ENCODE peak calls at places on chromosomes 6 and 20, in ten cellular contexts. One of them, this sample, is unnamed.

GRCh38 chr20:2476742-2477615 is 6.4 kb upstream of the SNRPB start:
- DNase-seq in NCI-H187 treated with DMSO at 0.1 percent for 48 hours: no peak
- DNase-seq in nucleus accumbens: no peak
- DNase-seq in LNCaP clone FGC: no peak
- DNase-seq in T-helper 9 cell: no peak
- DNase-seq in GM04504: no peak
- DNase-seq in OCI-LY7: no peak
- DNase-seq in AG20443: no peak
- DNase-seq in dorsolateral prefrontal cortex: no peak
- DNase-seq in NCI-H774: no peak
- DNase-seq in this sample: no peak

GRCh38 chr6:110357696-110358535 is at the start of gene METTL24:
- DNase-seq in NCI-H187 treated with DMSO at 0.1 percent for 48 hours: no peak
- DNase-seq in nucleus accumbens: no peak
- DNase-seq in LNCaP clone FGC: no peak
- DNase-seq in T-helper 9 cell: no peak
- DNase-seq in GM04504: no peak
- DNase-seq in OCI-LY7: no peak
- DNase-seq in AG20443: peak; percentile 54
- DNase-seq in dorsolateral prefrontal cortex: peak; percentile 19
- DNase-seq in NCI-H774: peak; percentile 71
- DNase-seq in this sample: no peak

GRCh38 chr6:11161031-11161966 is 49.8 kb upstream of the ERVFRD-1 start:
- DNase-seq in NCI-H187 treated with DMSO at 0.1 percent for 48 hours: no peak
- DNase-seq in nucleus accumbens: no peak
- DNase-seq in LNCaP clone FGC: no peak
- DNase-seq in T-helper 9 cell: no peak
- DNase-seq in GM04504: no peak
- DNase-seq in OCI-LY7: no peak
- DNase-seq in AG20443: peak; percentile 48
- DNase-seq in dorsolateral prefrontal cortex: no peak
- DNase-seq in NCI-H774: no peak
- DNase-seq in this sample: no peak

GRCh38 chr6:28311139-28311823 is 24.7 kb downstream of the ZSCAN31 start:
- DNase-seq in NCI-H187 treated with DMSO at 0.1 percent for 48 hours: no peak
- DNase-seq in nucleus accumbens: no peak
- DNase-seq in LNCaP clone FGC: no peak
- DNase-seq in T-helper 9 cell: no peak
- DNase-seq in GM04504: no peak
- DNase-seq in OCI-LY7: no peak
- DNase-seq in AG20443: no peak
- DNase-seq in dorsolateral prefrontal cortex: no peak
- DNase-seq in NCI-H774: no peak
- DNase-seq in this sample: no peak

GRCh38 chr20:50969416-50969815 is 10.8 kb downstream of the MOCS3 start:
- DNase-seq in NCI-H187 treated with DMSO at 0.1 percent for 48 hours: no peak
- DNase-seq in nucleus accumbens: no peak
- DNase-seq in LNCaP clone FGC: no peak
- DNase-seq in T-helper 9 cell: no peak
- DNase-seq in GM04504: no peak
- DNase-seq in OCI-LY7: no peak
- DNase-seq in AG20443: no peak
- DNase-seq in dorsolateral prefrontal cortex: no peak
- DNase-seq in NCI-H774: no peak
- DNase-seq in this sample: no peak

GRCh38 chr6:147660334-147661311 is 152.1 kb downstream of the SAMD5 start:
- DNase-seq in NCI-H187 treated with DMSO at 0.1 percent for 48 hours: no peak
- DNase-seq in nucleus accumbens: no peak
- DNase-seq in LNCaP clone FGC: no peak
- DNase-seq in T-helper 9 cell: no peak
- DNase-seq in GM04504: no peak
- DNase-seq in OCI-LY7: no peak
- DNase-seq in AG20443: no peak
- DNase-seq in dorsolateral prefrontal cortex: no peak
- DNase-seq in NCI-H774: no peak
- DNase-seq in this sample: no peak

GRCh38 chr6:47138046-47138445 is 95.9 kb upstream of the ADGRF1 start:
- DNase-seq in NCI-H187 treated with DMSO at 0.1 percent for 48 hours: no peak
- DNase-seq in nucleus accumbens: no peak
- DNase-seq in LNCaP clone FGC: no peak
- DNase-seq in T-helper 9 cell: no peak
- DNase-seq in GM04504: no peak
- DNase-seq in OCI-LY7: no peak
- DNase-seq in AG20443: no peak
- DNase-seq in dorsolateral prefrontal cortex: no peak
- DNase-seq in NCI-H774: no peak
- DNase-seq in this sample: no peak

GRCh38 chr6:89750338-89750737 is 69.3 kb downstream of the MDN1 start:
- DNase-seq in NCI-H187 treated with DMSO at 0.1 percent for 48 hours: no peak
- DNase-seq in nucleus accumbens: no peak
- DNase-seq in LNCaP clone FGC: no peak
- DNase-seq in T-helper 9 cell: no peak
- DNase-seq in GM04504: no peak
- DNase-seq in OCI-LY7: no peak
- DNase-seq in AG20443: no peak
- DNase-seq in dorsolateral prefrontal cortex: no peak
- DNase-seq in NCI-H774: no peak
- DNase-seq in this sample: no peak

GRCh38 chr6:21856096-21856825 is 262.7 kb downstream of the SOX4 start:
- DNase-seq in NCI-H187 treated with DMSO at 0.1 percent for 48 hours: no peak
- DNase-seq in nucleus accumbens: no peak
- DNase-seq in LNCaP clone FGC: no peak
- DNase-seq in T-helper 9 cell: no peak
- DNase-seq in GM04504: peak; percentile 48
- DNase-seq in OCI-LY7: no peak
- DNase-seq in AG20443: peak; percentile 75
- DNase-seq in dorsolateral prefrontal cortex: no peak
- DNase-seq in NCI-H774: no peak
- DNase-seq in this sample: no peak

GRCh38 chr20:63500151-63500901 is 1.4 kb upstream of the EEF1A2 start:
- DNase-seq in NCI-H187 treated with DMSO at 0.1 percent for 48 hours: no peak
- DNase-seq in nucleus accumbens: no peak
- DNase-seq in LNCaP clone FGC: no peak
- DNase-seq in T-helper 9 cell: no peak
- DNase-seq in GM04504: no peak
- DNase-seq in OCI-LY7: no peak
- DNase-seq in AG20443: no peak
- DNase-seq in dorsolateral prefrontal cortex: no peak
- DNase-seq in NCI-H774: no peak
- DNase-seq in this sample: no peak

GRCh38 chr20:2651772-2652723 is at the start of gene NOP56:
- DNase-seq in NCI-H187 treated with DMSO at 0.1 percent for 48 hours: peak; percentile 40
- DNase-seq in nucleus accumbens: peak; percentile 90
- DNase-seq in LNCaP clone FGC: no peak
- DNase-seq in T-helper 9 cell: peak; percentile 95
- DNase-seq in GM04504: peak; percentile 80
- DNase-seq in OCI-LY7: peak; percentile 94
- DNase-seq in AG20443: peak; percentile 99
- DNase-seq in dorsolateral prefrontal cortex: peak; percentile 93
- DNase-seq in NCI-H774: peak; percentile 92
- DNase-seq in this sample: peak; percentile 95

GRCh38 chr20:64222273-64222672 is 33.3 kb upstream of the PCMTD2 start:
- DNase-seq in NCI-H187 treated with DMSO at 0.1 percent for 48 hours: no peak
- DNase-seq in nucleus accumbens: no peak
- DNase-seq in LNCaP clone FGC: no peak
- DNase-seq in T-helper 9 cell: no peak
- DNase-seq in GM04504: no peak
- DNase-seq in OCI-LY7: no peak
- DNase-seq in AG20443: peak; percentile 43
- DNase-seq in dorsolateral prefrontal cortex: no peak
- DNase-seq in NCI-H774: no peak
- DNase-seq in this sample: no peak

GRCh38 chr6:150304421-150304820 is 64.4 kb upstream of the IYD start:
- DNase-seq in NCI-H187 treated with DMSO at 0.1 percent for 48 hours: no peak
- DNase-seq in nucleus accumbens: no peak
- DNase-seq in LNCaP clone FGC: no peak
- DNase-seq in T-helper 9 cell: no peak
- DNase-seq in GM04504: no peak
- DNase-seq in OCI-LY7: no peak
- DNase-seq in AG20443: no peak
- DNase-seq in dorsolateral prefrontal cortex: no peak
- DNase-seq in NCI-H774: no peak
- DNase-seq in this sample: no peak

GRCh38 chr6:15400572-15401004 is 154.7 kb downstream of the JARID2 start:
- DNase-seq in NCI-H187 treated with DMSO at 0.1 percent for 48 hours: no peak
- DNase-seq in nucleus accumbens: peak; percentile 82
- DNase-seq in LNCaP clone FGC: no peak
- DNase-seq in T-helper 9 cell: no peak
- DNase-seq in GM04504: no peak
- DNase-seq in OCI-LY7: no peak
- DNase-seq in AG20443: peak; percentile 42
- DNase-seq in dorsolateral prefrontal cortex: peak; percentile 79
- DNase-seq in NCI-H774: peak; percentile 51
- DNase-seq in this sample: peak; percentile 69

GRCh38 chr20:57509665-57510237 is 15.2 kb downstream of the CTCFL start:
- DNase-seq in NCI-H187 treated with DMSO at 0.1 percent for 48 hours: no peak
- DNase-seq in nucleus accumbens: no peak
- DNase-seq in LNCaP clone FGC: no peak
- DNase-seq in T-helper 9 cell: no peak
- DNase-seq in GM04504: no peak
- DNase-seq in OCI-LY7: peak; percentile 37
- DNase-seq in AG20443: peak; percentile 42
- DNase-seq in dorsolateral prefrontal cortex: no peak
- DNase-seq in NCI-H774: no peak
- DNase-seq in this sample: no peak

GRCh38 chr6:136927313-136927712 is 5.2 kb downstream of the SLC35D3 start:
- DNase-seq in NCI-H187 treated with DMSO at 0.1 percent for 48 hours: no peak
- DNase-seq in nucleus accumbens: no peak
- DNase-seq in LNCaP clone FGC: no peak
- DNase-seq in T-helper 9 cell: no peak
- DNase-seq in GM04504: no peak
- DNase-seq in OCI-LY7: peak; percentile 13
- DNase-seq in AG20443: no peak
- DNase-seq in dorsolateral prefrontal cortex: no peak
- DNase-seq in NCI-H774: no peak
- DNase-seq in this sample: no peak

This sample was measured in hypothalamus.